ENCODE peak calls at places on chromosomes 4 and X, in four cellular contexts. J is endodermal cell, W is neural progenitor cell, E is endothelial cell of umbilical vein. S is an unnamed sample.

GRCh38 chr4:161343188-161343950 is 820.4 kb downstream of the FSTL5 start:
- DNase-seq in J (no peak), W (no peak), E (no peak), S (no peak)

GRCh38 chrX:40371376-40371775 is 209.4 kb upstream of the ATP6AP2 start:
- DNase-seq in J (peak), W (no peak), E (no peak), S (no peak)

GRCh38 chrX:70998402-70999027 is 67.6 kb upstream of the SLC7A3 start:
- DNase-seq in J (peak), W (peak), E (peak), S (peak)

GRCh38 chr4:110621328-110621812 is 1.5 kb downstream of the PITX2 start:
- DNase-seq in J (no peak), W (no peak), E (no peak), S (no peak)

GRCh38 chr4:83894831-83895230 is 358.9 kb downstream of the GPAT3 start:
- DNase-seq in J (no peak), W (no peak), E (no peak), S (no peak)

GRCh38 chr4:58301384-58301783 is 1191.2 kb upstream of the IGFBP7 start:
- DNase-seq in J (peak), W (peak), E (no peak), S (peak)

GRCh38 chr4:3865986-3866812 is 100.0 kb downstream of the ADRA2C start:
- DNase-seq in J (peak), W (no peak), E (no peak), S (no peak)

GRCh38 chrX:128805236-128805635 is 718.1 kb downstream of the SMARCA1 start:
- DNase-seq in J (no peak), W (no peak), E (no peak), S (no peak)

GRCh38 chr4:128163177-128164117 is 102.3 kb downstream of the LARP1B start:
- DNase-seq in J (peak), W (no peak), E (peak), S (peak)

GRCh38 chrX:68757331-68757730 is 71.5 kb upstream of the EFNB1 start:
- DNase-seq in J (no peak), W (no peak), E (no peak), S (no peak)

GRCh38 chrX:23643020-23643419 is 24.3 kb upstream of the PRDX4 start:
- DNase-seq in J (no peak), W (no peak), E (no peak), S (no peak)

GRCh38 chr4:673349-674091 is 556 bp downstream of the ATP5ME start:
- DNase-seq in J (no peak), W (peak), E (peak), S (no peak)

GRCh38 chr4:172011196-172011595 is 198.0 kb downstream of the GALNTL6 start:
- DNase-seq in J (no peak), W (no peak), E (no peak), S (no peak)

GRCh38 chr4:109754093-109754857 is 24.4 kb upstream of the PLA2G12A start:
- DNase-seq in J (no peak), W (no peak), E (no peak), S (no peak)

GRCh38 chrX:68832101-68832416 is 3.2 kb downstream of the EFNB1 start:
- DNase-seq in J (peak), W (peak), E (peak), S (peak)

GRCh38 chr4:171334549-171334948 is 478.7 kb upstream of the GALNTL6 start:
- DNase-seq in J (no peak), W (no peak), E (no peak), S (no peak)

GRCh38 chrX:41381685-41382084 is 47.7 kb downstream of the DDX3X start:
- DNase-seq in J (peak), W (peak), E (peak), S (peak)

GRCh38 chr4:183905081-183905592 is at the start of gene STOX2:
- DNase-seq in J (peak), W (peak), E (peak), S (peak)

GRCh38 chrX:151762802-151763201 is 28.3 kb downstream of the CNGA2 start:
- DNase-seq in J (no peak), W (no peak), E (no peak), S (no peak)

GRCh38 chr4:40264497-40264896 is 67.7 kb downstream of the RHOH start:
- DNase-seq in J (no peak), W (no peak), E (no peak), S (peak)

GRCh38 chr4:81651500-81651899 is 179.8 kb upstream of the RASGEF1B start:
- DNase-seq in J (no peak), W (no peak), E (no peak), S (no peak)

GRCh38 chr4:19239565-19239964 is 1012.1 kb upstream of the SLIT2 start:
- DNase-seq in J (no peak), W (no peak), E (peak), S (peak)

GRCh38 chrX:144810539-144810938 is 436.8 kb upstream of the SPANXN1 start:
- DNase-seq in J (no peak), W (no peak), E (no peak), S (no peak)

GRCh38 chrX:36640232-36640631 is 367.9 kb upstream of the FAM47C start:
- DNase-seq in J (no peak), W (no peak), E (no peak), S (no peak)

GRCh38 chr4:3462790-3463415 is at the start of gene DOK7:
- DNase-seq in J (peak), W (peak), E (no peak), S (no peak)

GRCh38 chr4:15420642-15421041 is 7.2 kb upstream of the C1QTNF7 start:
- DNase-seq in J (no peak), W (no peak), E (no peak), S (peak)

GRCh38 chr4:186651624-186652023 is 72.0 kb downstream of the FAT1 start:
- DNase-seq in J (no peak), W (peak), E (peak), S (peak)

GRCh38 chr4:10456270-10457254 is 664 bp downstream of the ZNF518B start:
- DNase-seq in J (peak), W (peak), E (peak), S (peak)

DNA sequence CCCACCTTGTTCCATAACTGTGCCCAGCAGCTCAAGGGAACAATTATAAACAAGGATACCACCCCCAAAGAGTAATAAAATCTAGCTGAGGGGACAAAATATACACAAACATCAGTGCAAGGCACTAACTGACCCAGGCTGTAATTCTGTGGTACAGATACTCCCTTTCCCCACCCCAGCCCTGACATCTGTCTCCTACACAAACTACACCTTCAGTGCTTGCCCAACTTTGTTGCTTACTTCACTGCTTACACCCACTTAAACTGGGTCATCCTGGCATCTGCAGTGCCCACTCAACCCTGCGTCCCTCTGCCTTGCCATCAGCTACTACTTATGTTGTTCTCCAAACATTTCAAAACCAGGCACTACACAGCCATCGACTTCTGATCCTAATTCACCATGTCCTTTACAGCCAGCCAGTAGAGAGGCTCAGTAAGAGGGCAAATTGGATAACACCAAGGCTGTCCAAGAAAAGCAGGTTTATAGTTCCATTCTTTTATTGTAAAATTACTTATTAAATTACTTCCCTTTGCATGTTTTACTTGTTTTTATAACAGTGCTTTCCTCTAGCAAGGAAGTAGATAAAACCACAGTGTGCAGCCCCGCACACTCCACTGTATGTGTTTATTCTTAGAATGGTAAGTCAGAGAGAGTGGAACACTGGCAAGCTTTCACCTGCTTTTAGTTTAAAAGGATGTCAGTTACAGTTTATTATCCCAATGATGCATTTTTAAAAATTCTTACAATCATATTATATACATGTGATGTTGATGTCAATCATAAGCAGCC is 149.6 kb downstream of the INPP4B start:
- DNase-seq in J (no peak), W (no peak), E (peak), S (no peak)
- TF ChIP-seq CTCF in J (no peak), W (no peak), E (no peak), S (no peak)

DNA sequence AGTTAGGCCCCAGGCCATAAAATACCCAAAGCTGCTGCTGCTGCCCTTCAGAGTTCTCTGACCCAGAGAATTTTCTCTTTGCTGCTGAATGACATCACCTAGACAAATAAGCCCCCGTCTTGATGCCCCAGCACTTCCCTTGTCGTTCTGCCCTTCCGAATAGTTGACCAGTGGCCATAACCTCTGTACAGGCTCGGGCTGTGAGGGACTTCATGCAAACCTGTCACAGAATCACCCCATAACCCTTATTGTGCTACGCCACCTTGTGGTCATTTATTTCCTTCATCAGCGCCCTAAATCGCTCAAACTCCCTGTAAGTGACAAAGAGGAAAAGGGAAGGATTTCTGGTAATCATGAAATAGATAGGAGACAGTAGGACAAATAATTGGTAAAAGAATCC is 18.8 kb downstream of the SPACA5 start:
- DNase-seq in J (peak), W (peak), E (peak), S (peak)
- TF ChIP-seq CTCF in J (peak), W (peak), E (peak), S (peak)

DNA sequence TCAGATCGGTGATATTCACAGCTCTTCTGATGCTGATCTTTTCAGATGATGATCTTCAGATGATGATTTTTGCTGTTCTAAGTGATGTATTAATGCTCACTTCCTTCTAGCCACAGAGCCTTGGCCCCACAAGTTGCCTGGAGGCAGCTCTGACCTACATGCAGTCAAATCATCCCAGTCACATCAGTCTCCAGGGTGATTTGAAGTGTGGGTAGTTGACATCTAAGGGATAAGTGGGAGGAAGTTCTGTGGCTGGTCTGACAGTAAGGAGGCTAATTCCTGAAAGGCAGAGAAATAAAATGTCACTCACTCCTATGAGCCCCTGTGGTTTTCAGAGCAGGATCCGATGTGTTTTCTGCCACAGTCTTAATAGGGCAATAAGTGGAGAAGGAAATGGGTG is 79.8 kb upstream of the RPL34 start:
- DNase-seq in J (no peak), W (no peak), E (no peak), S (no peak)
- TF ChIP-seq CTCF in J (no peak), W (no peak), E (no peak), S (no peak)

GRCh38 chr4:29079260-29079659 is 1640.9 kb upstream of the PCDH7 start:
- DNase-seq in J (no peak), W (no peak), E (no peak), S (no peak)
- TF ChIP-seq CTCF in J (peak), W (no peak), E (no peak), S (no peak)

DNA sequence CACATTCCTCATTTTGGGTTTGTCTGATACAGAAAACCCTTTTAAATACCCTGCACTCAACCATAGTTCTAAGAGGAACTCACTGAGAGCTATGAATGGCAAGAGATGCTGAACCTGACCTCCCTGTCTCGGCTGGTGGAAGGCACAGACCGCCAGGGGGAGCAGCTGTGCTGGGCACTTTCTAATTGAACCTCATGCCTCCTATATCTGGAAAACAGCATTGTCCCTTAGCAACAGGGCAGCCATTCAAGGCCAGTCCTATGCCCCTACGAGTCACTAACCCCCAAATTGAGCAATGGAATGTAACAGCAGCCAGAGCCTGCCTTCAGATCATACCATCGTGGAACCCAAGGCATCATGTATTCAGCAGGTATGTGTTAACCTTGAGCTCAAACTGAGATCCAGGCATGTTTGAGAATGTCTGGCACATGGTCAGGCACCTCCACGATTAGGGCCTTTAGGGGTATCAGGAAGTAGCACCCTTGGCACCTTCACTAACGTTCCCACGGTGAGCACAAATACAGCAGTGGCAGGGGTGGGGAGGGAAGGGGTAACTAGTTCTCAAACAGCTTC is 5.1 kb downstream of the USP27X start:
- DNase-seq in J (peak), W (peak), E (peak), S (peak)
- TF ChIP-seq CTCF in J (peak), W (peak), E (peak), S (peak)

DNA sequence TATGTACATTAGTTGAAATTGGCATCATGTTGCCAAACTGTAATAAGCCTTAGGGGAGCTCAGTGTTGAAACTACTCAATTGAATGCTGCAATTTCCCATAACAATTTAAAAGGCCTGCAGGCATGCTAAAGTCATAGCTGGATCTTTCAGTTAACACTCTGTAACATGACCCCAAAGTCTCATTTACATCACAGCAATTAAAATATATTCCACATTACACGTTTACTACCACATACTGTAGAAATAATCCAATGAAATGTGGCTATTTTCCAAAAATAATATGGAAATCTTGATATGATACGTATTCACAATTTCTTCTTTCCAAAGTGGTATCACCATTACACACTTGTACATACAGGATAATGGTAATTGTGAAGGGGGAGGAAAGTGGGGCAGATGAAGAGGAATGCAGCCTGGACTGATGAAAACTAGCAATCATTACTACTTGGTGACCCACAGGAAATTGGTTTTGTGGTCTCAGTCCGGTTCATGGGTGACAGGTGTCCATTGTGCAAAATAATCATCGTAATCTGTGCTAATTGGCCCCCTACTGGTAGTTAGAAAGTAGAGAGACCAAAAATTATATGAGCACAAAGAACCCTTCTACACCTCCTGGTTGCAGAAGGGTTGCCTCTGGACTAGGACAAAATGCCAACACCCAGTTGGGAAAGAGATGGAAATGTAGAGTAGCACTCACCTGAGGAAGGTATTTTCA is 63.7 kb downstream of the TENM3 start:
- DNase-seq in J (no peak), W (no peak), E (no peak), S (peak)
- TF ChIP-seq CTCF in J (no peak), W (no peak), E (no peak), S (peak)

GRCh38 chr4:139761461-139761860 is 95.8 kb downstream of the MGST2 start:
- DNase-seq in J (peak), W (no peak), E (no peak), S (no peak)
- TF ChIP-seq CTCF in J (peak), W (peak), E (peak), S (peak)

GRCh38 chr4:173319696-173320095 is 14.5 kb downstream of the HMGB2 start:
- DNase-seq in J (no peak), W (no peak), E (no peak), S (no peak)

GRCh38 chr4:173316060-173316459 is 18.1 kb downstream of the HMGB2 start:
- DNase-seq in J (no peak), W (no peak), E (no peak), S (no peak)

GRCh38 chr4:173314715-173315114 is 19.4 kb downstream of the HMGB2 start:
- DNase-seq in J (no peak), W (no peak), E (no peak), S (no peak)

GRCh38 chr4:173317003-173317402 is 17.2 kb downstream of the HMGB2 start:
- DNase-seq in J (peak), W (peak), E (no peak), S (no peak)

GRCh38 chr4:173318648-173319211 is 15.4 kb downstream of the HMGB2 start:
- DNase-seq in J (no peak), W (no peak), E (peak), S (peak)
- TF ChIP-seq CTCF in J (peak), W (peak), E (no peak), S (peak)

GRCh38 chrX:56766554-56767412 is 37.7 kb downstream of the NBDY start:
- DNase-seq in J (peak), W (no peak), E (no peak), S (no peak)
- TF ChIP-seq CTCF in J (no peak), W (no peak), E (no peak), S (no peak)

S was measured in astrocyte of the spinal cord.